ENCODE peak calls at places on chromosomes 7 and 10, in nine cellular contexts. T is left ventricle myocardium inferior; O is stimulated activated CD8-positive, alpha-beta memory T cell treated with anti-CD3 and anti-CD28 coated beads, Interleukin-15, amount 100 ng/mL, for 4 hours; C is hypothalamus; G is adrenal gland; Q is C1 segment of cervical spinal cord; B is A673; V is T-helper 1 cell; L is endothelial cell. R is an unnamed sample.

GRCh38 chr7:94654764-94655561 is 970 bp downstream of the SGCE start:
- DNase-seq in T (peak), O (no peak), C (no peak), G (peak), Q (peak), B (peak), V (no peak), L (peak), R (no peak)

GRCh38 chr10:98344589-98345038 is 70.4 kb downstream of the PYROXD2 start:
- DNase-seq in T (peak), O (no peak), C (no peak), G (peak), Q (no peak), B (no peak), V (no peak), L (no peak), R (peak)

GRCh38 chr10:98380493-98381339 is 34.3 kb downstream of the PYROXD2 start:
- DNase-seq in T (no peak), O (no peak), C (no peak), G (no peak), Q (no peak), B (no peak), V (no peak), L (no peak), R (no peak)

GRCh38 chr7:127035203-127035849 is 217.4 kb downstream of the GRM8 start:
- DNase-seq in T (no peak), O (no peak), C (no peak), G (no peak), Q (no peak), B (no peak), V (no peak), L (no peak), R (no peak)

GRCh38 chr7:23220690-23221305 is 25.8 kb upstream of the GPNMB start:
- DNase-seq in T (no peak), O (no peak), C (no peak), G (no peak), Q (no peak), B (no peak), V (no peak), L (no peak), R (no peak)

GRCh38 chr10:100006241-100006886 is 3.4 kb downstream of the DNMBP start:
- DNase-seq in T (no peak), O (no peak), C (no peak), G (peak), Q (no peak), B (peak), V (no peak), L (no peak), R (no peak)

GRCh38 chr7:143504215-143504936 is 26.7 kb downstream of the TAS2R41 start:
- DNase-seq in T (no peak), O (no peak), C (no peak), G (no peak), Q (no peak), B (peak), V (no peak), L (no peak), R (no peak)

GRCh38 chr7:75879771-75880184 is 944 bp downstream of the RHBDD2 start:
- DNase-seq in T (no peak), O (no peak), C (no peak), G (peak), Q (no peak), B (peak), V (peak), L (no peak), R (no peak)

GRCh38 chr10:71331736-71332135 is 12.7 kb downstream of the SLC29A3 start:
- DNase-seq in T (no peak), O (no peak), C (no peak), G (no peak), Q (no peak), B (no peak), V (no peak), L (no peak), R (no peak)

GRCh38 chr10:85646312-85646711 is 720.3 kb downstream of the GRID1 start:
- DNase-seq in T (no peak), O (no peak), C (no peak), G (no peak), Q (peak), B (peak), V (no peak), L (no peak), R (no peak)

GRCh38 chr7:116434820-116435341 is 64.7 kb upstream of the CAV2 start:
- DNase-seq in T (no peak), O (no peak), C (no peak), G (no peak), Q (no peak), B (no peak), V (no peak), L (no peak), R (no peak)

GRCh38 chr10:76007206-76007605 is 575.8 kb downstream of the LRMDA start:
- DNase-seq in T (no peak), O (no peak), C (no peak), G (no peak), Q (no peak), B (no peak), V (no peak), L (no peak), R (no peak)

GRCh38 chr7:137867289-137867688 is 20.5 kb upstream of the DGKI start:
- DNase-seq in T (no peak), O (no peak), C (no peak), G (no peak), Q (no peak), B (no peak), V (no peak), L (no peak), R (no peak)

GRCh38 chr7:4769753-4770152 is 5.7 kb upstream of the AP5Z1 start:
- DNase-seq in T (no peak), O (no peak), C (no peak), G (peak), Q (no peak), B (no peak), V (no peak), L (no peak), R (no peak)

GRCh38 chr7:116139007-116139406 is 71.3 kb upstream of the TES start:
- DNase-seq in T (no peak), O (no peak), C (peak), G (no peak), Q (peak), B (no peak), V (no peak), L (no peak), R (no peak)

GRCh38 chr10:35215107-35215506 is 88.5 kb downstream of the CREM start:
- DNase-seq in T (no peak), O (no peak), C (no peak), G (no peak), Q (no peak), B (no peak), V (no peak), L (no peak), R (no peak)

GRCh38 chr10:120069700-120070099 is 177.2 kb downstream of the SEC23IP start:
- DNase-seq in T (no peak), O (no peak), C (no peak), G (no peak), Q (no peak), B (no peak), V (no peak), L (no peak), R (no peak)

GRCh38 chr10:68560201-68560915 is at the start of gene TET1:
- DNase-seq in T (peak), O (no peak), C (no peak), G (peak), Q (no peak), B (peak), V (peak), L (peak), R (no peak)

GRCh38 chr7:105799006-105799405 is 77.4 kb downstream of the ATXN7L1 start:
- DNase-seq in T (no peak), O (no peak), C (no peak), G (no peak), Q (no peak), B (peak), V (no peak), L (no peak), R (no peak)

GRCh38 chr7:94252124-94252523 is 142.6 kb upstream of the COL1A2 start:
- DNase-seq in T (no peak), O (no peak), C (no peak), G (no peak), Q (no peak), B (no peak), V (no peak), L (no peak), R (no peak)

GRCh38 chr10:100508691-100509150 is 10.9 kb downstream of the SEC31B start:
- DNase-seq in T (no peak), O (no peak), C (no peak), G (no peak), Q (no peak), B (peak), V (peak), L (peak), R (no peak)

GRCh38 chr10:21724020-21724589 is 190.1 kb downstream of the MLLT10 start:
- DNase-seq in T (no peak), O (no peak), C (no peak), G (no peak), Q (no peak), B (peak), V (no peak), L (no peak), R (no peak)

GRCh38 chr7:7100432-7100849 is 81.9 kb upstream of the C1GALT1 start:
- DNase-seq in T (no peak), O (no peak), C (no peak), G (no peak), Q (no peak), B (peak), V (no peak), L (peak), R (no peak)

R was measured in ascending aorta.